ENCODE peak calls at places on chromosomes 6 and 20, in ten cellular contexts. One of them, this sample, is unnamed.

GRCh38 chr6:36642913-36643817 is 35.3 kb upstream of the CDKN1A start:
- DNase-seq in fibroblast of lung: peak; percentile 86
- DNase-seq in heart left ventricle: peak; percentile 88
- DNase-seq in dorsolateral prefrontal cortex: peak; percentile 41
- DNase-seq in AG04450: peak; percentile 48
- DNase-seq in GM06990: no peak
- DNase-seq in CD8-positive, alpha-beta T cell: no peak
- DNase-seq in cardiac fibroblast: peak; percentile 77
- DNase-seq in vagina: peak; percentile 91
- DNase-seq in AG10803: peak; percentile 87
- DNase-seq in this sample: no peak

GRCh38 chr6:28956331-28956730 is 32.5 kb upstream of the TRIM27 start:
- DNase-seq in cardiac fibroblast: no peak
- DNase-seq in CD8-positive, alpha-beta T cell: no peak
- DNase-seq in GM06990: no peak
- DNase-seq in AG04450: no peak
- DNase-seq in AG10803: no peak
- DNase-seq in fibroblast of lung: no peak
- DNase-seq in dorsolateral prefrontal cortex: no peak
- DNase-seq in vagina: no peak
- DNase-seq in heart left ventricle: no peak
- DNase-seq in this sample: no peak

GRCh38 chr20:63635431-63636141 is 8.7 kb upstream of the GMEB2 start:
- DNase-seq in vagina: no peak
- DNase-seq in GM06990: peak; percentile 64
- DNase-seq in CD8-positive, alpha-beta T cell: peak; percentile 79
- DNase-seq in AG10803: no peak
- DNase-seq in heart left ventricle: peak; percentile 70
- DNase-seq in AG04450: no peak
- DNase-seq in cardiac fibroblast: no peak
- DNase-seq in fibroblast of lung: no peak
- DNase-seq in dorsolateral prefrontal cortex: no peak
- DNase-seq in this sample: peak; percentile 85

GRCh38 chr6:160634706-160635105 is 29.4 kb downstream of the LPA start:
- DNase-seq in vagina: no peak
- DNase-seq in dorsolateral prefrontal cortex: no peak
- DNase-seq in fibroblast of lung: no peak
- DNase-seq in AG10803: no peak
- DNase-seq in GM06990: no peak
- DNase-seq in heart left ventricle: no peak
- DNase-seq in AG04450: no peak
- DNase-seq in CD8-positive, alpha-beta T cell: peak; percentile 5
- DNase-seq in cardiac fibroblast: no peak
- DNase-seq in this sample: no peak

GRCh38 chr6:53608386-53608785 is 57.2 kb downstream of the KLHL31 start:
- DNase-seq in vagina: no peak
- DNase-seq in dorsolateral prefrontal cortex: no peak
- DNase-seq in heart left ventricle: no peak
- DNase-seq in cardiac fibroblast: no peak
- DNase-seq in fibroblast of lung: no peak
- DNase-seq in AG10803: peak; percentile 65
- DNase-seq in AG04450: no peak
- DNase-seq in CD8-positive, alpha-beta T cell: no peak
- DNase-seq in GM06990: no peak
- DNase-seq in this sample: no peak

GRCh38 chr6:166438211-166438861 is 55.6 kb upstream of the MPC1 start:
- DNase-seq in AG04450: no peak
- DNase-seq in CD8-positive, alpha-beta T cell: no peak
- DNase-seq in AG10803: peak; percentile 77
- DNase-seq in cardiac fibroblast: no peak
- DNase-seq in vagina: no peak
- DNase-seq in dorsolateral prefrontal cortex: peak; percentile 25
- DNase-seq in fibroblast of lung: no peak
- DNase-seq in heart left ventricle: no peak
- DNase-seq in GM06990: no peak
- DNase-seq in this sample: no peak

GRCh38 chr6:79671605-79672266 is 40.6 kb downstream of the SH3BGRL2 start:
- DNase-seq in CD8-positive, alpha-beta T cell: peak; percentile 58
- DNase-seq in AG04450: no peak
- DNase-seq in AG10803: no peak
- DNase-seq in cardiac fibroblast: peak; percentile 68
- DNase-seq in fibroblast of lung: peak; percentile 64
- DNase-seq in vagina: no peak
- DNase-seq in dorsolateral prefrontal cortex: no peak
- DNase-seq in GM06990: no peak
- DNase-seq in heart left ventricle: no peak
- DNase-seq in this sample: peak; percentile 40

GRCh38 chr20:33209789-33210188 is 7.4 kb upstream of the BPIFA3 start:
- DNase-seq in AG10803: peak; percentile 40
- DNase-seq in cardiac fibroblast: peak; percentile 59
- DNase-seq in fibroblast of lung: peak; percentile 50
- DNase-seq in dorsolateral prefrontal cortex: peak; percentile 52
- DNase-seq in AG04450: peak; percentile 20
- DNase-seq in vagina: no peak
- DNase-seq in GM06990: no peak
- DNase-seq in CD8-positive, alpha-beta T cell: peak; percentile 38
- DNase-seq in heart left ventricle: peak; percentile 70
- DNase-seq in this sample: peak; percentile 63

GRCh38 chr20:12882832-12883506 is 125.8 kb upstream of the SPTLC3 start:
- DNase-seq in AG04450: peak; percentile 7
- DNase-seq in heart left ventricle: no peak
- DNase-seq in vagina: no peak
- DNase-seq in GM06990: no peak
- DNase-seq in CD8-positive, alpha-beta T cell: no peak
- DNase-seq in dorsolateral prefrontal cortex: no peak
- DNase-seq in cardiac fibroblast: peak; percentile 20
- DNase-seq in fibroblast of lung: peak; percentile 2
- DNase-seq in AG10803: peak; percentile 75
- DNase-seq in this sample: no peak

GRCh38 chr20:46347831-46348230 is 39.5 kb upstream of the CDH22 start:
- DNase-seq in dorsolateral prefrontal cortex: no peak
- DNase-seq in cardiac fibroblast: no peak
- DNase-seq in GM06990: no peak
- DNase-seq in fibroblast of lung: no peak
- DNase-seq in heart left ventricle: no peak
- DNase-seq in AG04450: no peak
- DNase-seq in AG10803: no peak
- DNase-seq in CD8-positive, alpha-beta T cell: no peak
- DNase-seq in vagina: no peak
- DNase-seq in this sample: no peak

DNA sequence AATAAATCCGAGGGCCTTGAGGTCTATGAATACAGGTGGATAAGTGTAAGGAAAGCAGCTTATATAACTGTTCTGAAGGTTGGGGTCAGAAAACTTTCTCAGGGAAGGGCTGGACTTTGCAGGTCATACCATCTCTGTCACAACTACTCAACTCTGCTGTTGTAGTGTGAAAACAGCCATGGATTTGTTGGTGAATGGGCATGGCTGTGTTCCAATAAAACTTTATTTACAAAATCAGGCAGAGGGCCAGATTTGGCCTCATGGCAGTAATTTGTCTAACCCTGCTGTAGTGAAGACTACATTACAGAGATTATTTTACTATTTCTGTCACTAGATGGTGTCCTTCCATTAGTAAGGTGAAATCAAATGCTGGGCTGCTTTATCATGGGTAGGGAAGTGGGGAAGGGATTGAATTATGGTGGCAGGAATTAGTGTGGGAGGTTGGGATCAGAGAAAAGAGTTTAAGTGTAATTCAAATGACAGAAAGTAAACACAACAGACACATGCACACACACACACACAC is 409.6 kb upstream of the CHD6 start:
- DNase-seq in cardiac fibroblast: no peak
- DNase-seq in dorsolateral prefrontal cortex: no peak
- DNase-seq in AG04450: no peak
- DNase-seq in heart left ventricle: no peak
- DNase-seq in CD8-positive, alpha-beta T cell: no peak
- DNase-seq in GM06990: no peak
- DNase-seq in vagina: no peak
- DNase-seq in AG10803: no peak
- DNase-seq in fibroblast of lung: no peak
- DNase-seq in this sample: no peak
- TF ChIP-seq CTCF in cardiac fibroblast: no peak
- TF ChIP-seq CTCF in dorsolateral prefrontal cortex: no peak
- TF ChIP-seq CTCF in AG04450: no peak
- TF ChIP-seq CTCF in heart left ventricle: no peak
- TF ChIP-seq CTCF in CD8-positive, alpha-beta T cell: no peak
- TF ChIP-seq CTCF in GM06990: no peak
- TF ChIP-seq CTCF in vagina: no peak
- TF ChIP-seq CTCF in AG10803: no peak
- TF ChIP-seq CTCF in fibroblast of lung: no peak
- TF ChIP-seq CTCF in this sample: no peak

GRCh38 chr6:1388081-1388926 is 1.1 kb upstream of the FOXF2 start:
- DNase-seq in GM06990: no peak
- DNase-seq in AG04450: no peak
- DNase-seq in AG10803: no peak
- DNase-seq in fibroblast of lung: no peak
- DNase-seq in vagina: no peak
- DNase-seq in CD8-positive, alpha-beta T cell: no peak
- DNase-seq in heart left ventricle: no peak
- DNase-seq in cardiac fibroblast: no peak
- DNase-seq in dorsolateral prefrontal cortex: no peak
- DNase-seq in this sample: no peak

GRCh38 chr6:1390071-1390804 is 862 bp downstream of the FOXF2 start:
- DNase-seq in dorsolateral prefrontal cortex: no peak
- DNase-seq in cardiac fibroblast: peak; percentile 38
- DNase-seq in CD8-positive, alpha-beta T cell: no peak
- DNase-seq in GM06990: no peak
- DNase-seq in heart left ventricle: no peak
- DNase-seq in AG10803: peak; percentile 69
- DNase-seq in vagina: no peak
- DNase-seq in AG04450: no peak
- DNase-seq in fibroblast of lung: peak; percentile 52
- DNase-seq in this sample: no peak

GRCh38 chr6:1390805-1391511 is 1.6 kb downstream of the FOXF2 start:
- DNase-seq in AG10803: peak; percentile 65
- DNase-seq in heart left ventricle: no peak
- DNase-seq in GM06990: no peak
- DNase-seq in vagina: no peak
- DNase-seq in CD8-positive, alpha-beta T cell: no peak
- DNase-seq in fibroblast of lung: no peak
- DNase-seq in dorsolateral prefrontal cortex: no peak
- DNase-seq in cardiac fibroblast: no peak
- DNase-seq in AG04450: no peak
- DNase-seq in this sample: no peak

GRCh38 chr6:1388927-1389790 is at the start of gene FOXF2:
- DNase-seq in fibroblast of lung: no peak
- DNase-seq in AG10803: peak; percentile 31
- DNase-seq in dorsolateral prefrontal cortex: no peak
- DNase-seq in CD8-positive, alpha-beta T cell: no peak
- DNase-seq in cardiac fibroblast: no peak
- DNase-seq in GM06990: no peak
- DNase-seq in vagina: no peak
- DNase-seq in AG04450: no peak
- DNase-seq in heart left ventricle: no peak
- DNase-seq in this sample: no peak

DNA sequence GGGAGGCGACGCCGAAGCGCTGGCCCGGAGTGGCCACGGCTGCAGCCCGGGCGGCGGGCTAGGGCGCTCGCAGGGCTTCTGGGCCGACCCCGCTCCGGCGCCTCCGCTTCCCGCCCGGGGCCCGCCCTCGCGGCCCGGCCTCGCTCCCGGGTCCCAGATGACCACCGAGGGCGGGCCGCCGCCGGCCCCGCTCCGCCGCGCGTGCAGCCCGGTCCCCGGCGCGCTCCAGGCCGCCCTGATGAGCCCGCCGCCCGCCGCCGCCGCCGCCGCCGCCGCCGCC is 355 bp downstream of the FOXF2 start:
- DNase-seq in heart left ventricle: no peak
- DNase-seq in CD8-positive, alpha-beta T cell: no peak
- DNase-seq in dorsolateral prefrontal cortex: no peak
- DNase-seq in vagina: no peak
- DNase-seq in AG04450: no peak
- DNase-seq in GM06990: no peak
- DNase-seq in AG10803: no peak
- DNase-seq in fibroblast of lung: no peak
- DNase-seq in cardiac fibroblast: no peak
- DNase-seq in this sample: no peak
- H3K4me3 ChIP-seq in heart left ventricle: peak overlapping the region; percentile 53
- H3K4me3 ChIP-seq in CD8-positive, alpha-beta T cell: no peak overlapping the region
- H3K4me3 ChIP-seq in dorsolateral prefrontal cortex: peak overlapping the region; percentile 67
- H3K4me3 ChIP-seq in vagina: peak overlapping the region; percentile 49
- H3K4me3 ChIP-seq in AG04450: peak overlapping the region; percentile 76
- H3K4me3 ChIP-seq in GM06990: no peak overlapping the region
- H3K4me3 ChIP-seq in AG10803: peak overlapping the region; percentile 71
- H3K4me3 ChIP-seq in fibroblast of lung: peak overlapping the region; percentile 98
- H3K4me3 ChIP-seq in cardiac fibroblast: no peak overlapping the region
- H3K4me3 ChIP-seq in this sample: no peak overlapping the region

DNA sequence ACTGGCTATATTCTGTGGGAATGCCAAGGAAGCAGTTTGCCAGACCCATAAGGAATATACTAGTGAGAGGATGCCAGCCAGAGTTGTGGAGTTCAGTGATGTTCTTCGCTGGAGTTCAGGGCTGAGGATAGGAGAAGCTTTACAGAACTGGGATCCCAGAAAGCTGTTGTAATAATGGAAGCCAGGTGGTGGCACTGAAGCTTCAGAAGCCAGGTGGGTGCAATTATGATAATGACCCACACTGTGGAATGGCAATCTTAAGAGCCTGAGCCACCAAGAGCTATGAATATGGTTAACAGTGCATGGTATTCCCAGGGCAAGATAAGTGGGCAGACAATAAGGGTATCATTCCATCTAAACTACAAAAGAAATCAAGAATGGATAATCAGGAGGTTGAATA is 25.1 kb upstream of the ENPP1 start:
- DNase-seq in AG04450: no peak
- DNase-seq in AG10803: no peak
- DNase-seq in GM06990: no peak
- DNase-seq in dorsolateral prefrontal cortex: no peak
- DNase-seq in vagina: no peak
- DNase-seq in cardiac fibroblast: no peak
- DNase-seq in CD8-positive, alpha-beta T cell: no peak
- DNase-seq in fibroblast of lung: no peak
- DNase-seq in heart left ventricle: no peak
- DNase-seq in this sample: no peak
- TF ChIP-seq CTCF in AG04450: no peak
- TF ChIP-seq CTCF in AG10803: no peak
- TF ChIP-seq CTCF in GM06990: no peak
- TF ChIP-seq CTCF in dorsolateral prefrontal cortex: no peak
- TF ChIP-seq CTCF in vagina: no peak
- TF ChIP-seq CTCF in cardiac fibroblast: no peak
- TF ChIP-seq CTCF in CD8-positive, alpha-beta T cell: no peak
- TF ChIP-seq CTCF in fibroblast of lung: no peak
- TF ChIP-seq CTCF in heart left ventricle: no peak
- TF ChIP-seq CTCF in this sample: no peak

DNA sequence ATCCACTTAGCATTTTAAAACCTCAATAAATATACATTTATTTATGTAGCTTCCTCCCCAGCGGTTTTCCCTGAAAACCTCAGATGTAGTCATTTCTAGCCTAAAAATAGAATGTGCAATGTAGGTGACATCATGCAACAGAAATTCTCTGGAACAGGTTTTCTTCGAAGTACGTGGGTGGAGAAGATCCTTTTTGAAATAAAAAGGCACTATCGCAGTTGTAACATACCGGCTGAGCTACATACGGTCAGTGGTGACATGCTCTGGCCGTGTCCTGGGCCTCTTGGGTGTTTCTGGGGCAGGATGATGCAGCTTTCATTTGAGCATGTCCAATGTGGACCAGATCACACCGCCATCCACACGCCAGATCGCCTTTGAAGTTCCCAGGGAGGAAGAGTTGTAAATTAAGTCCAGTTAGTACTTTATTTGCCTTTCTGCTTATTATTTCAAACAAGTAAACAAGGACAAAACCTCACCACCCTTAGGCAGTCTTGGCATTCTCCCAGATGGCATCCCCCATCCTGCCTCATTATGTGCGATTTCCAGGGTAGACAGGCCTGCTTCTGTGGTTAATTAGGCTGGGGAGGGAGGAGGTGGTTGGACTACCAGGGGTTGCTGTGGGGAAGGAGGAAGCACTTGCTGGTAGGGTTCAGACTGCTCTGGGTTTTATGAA is 109.5 kb upstream of the CLDN20 start:
- DNase-seq in vagina: no peak
- DNase-seq in AG10803: peak; percentile 86
- DNase-seq in fibroblast of lung: peak; percentile 97
- DNase-seq in CD8-positive, alpha-beta T cell: no peak
- DNase-seq in cardiac fibroblast: peak; percentile 92
- DNase-seq in heart left ventricle: no peak
- DNase-seq in GM06990: no peak
- DNase-seq in AG04450: peak; percentile 78
- DNase-seq in dorsolateral prefrontal cortex: no peak
- DNase-seq in this sample: no peak
- H3K4me3 ChIP-seq in vagina: no peak overlapping the region
- H3K4me3 ChIP-seq in AG10803: peak overlapping the region; percentile 12
- H3K4me3 ChIP-seq in fibroblast of lung: peak overlapping the region; percentile 26
- H3K4me3 ChIP-seq in CD8-positive, alpha-beta T cell: no peak overlapping the region
- H3K4me3 ChIP-seq in cardiac fibroblast: no peak overlapping the region
- H3K4me3 ChIP-seq in heart left ventricle: no peak overlapping the region
- H3K4me3 ChIP-seq in GM06990: no peak overlapping the region
- H3K4me3 ChIP-seq in AG04450: no peak overlapping the region
- H3K4me3 ChIP-seq in dorsolateral prefrontal cortex: no peak overlapping the region
- H3K4me3 ChIP-seq in this sample: no peak overlapping the region